ENCODE peak calls at places on chromosomes 6 and 20, in five cellular contexts. V is endothelial cell, N is sciatic nerve, T is Calu3, C is right lobe of liver. B is an unnamed sample.

GRCh38 chr6:133991096-133991593 is 38.1 kb downstream of the TBPL1 start:
- DNase-seq in V (no peak), N (no peak), T (no peak), C (no peak), B (no peak)

GRCh38 chr20:14897608-14898007 is 560.2 kb upstream of the FLRT3 start:
- DNase-seq in V (no peak), N (no peak), T (no peak), C (no peak), B (no peak)

GRCh38 chr20:19735446-19735845 is 22.6 kb upstream of the RIN2 start:
- DNase-seq in V (no peak), N (peak), T (peak), C (no peak), B (peak)

GRCh38 chr20:44956410-44956809 is 3.8 kb downstream of the TOMM34 start:
- DNase-seq in V (no peak), N (no peak), T (no peak), C (no peak), B (no peak)

GRCh38 chr6:148440021-148440420 is 97.4 kb downstream of the SASH1 start:
- DNase-seq in V (no peak), N (no peak), T (no peak), C (no peak), B (no peak)

GRCh38 chr6:1610497-1611321 is 994 bp downstream of the FOXC1 start:
- DNase-seq in V (peak), N (no peak), T (no peak), C (peak), B (no peak)

GRCh38 chr6:71082033-71082620 is 125.3 kb upstream of the B3GAT2 start:
- DNase-seq in V (no peak), N (no peak), T (no peak), C (no peak), B (no peak)

GRCh38 chr6:43391448-43392031 is 22.1 kb upstream of the ZNF318 start:
- DNase-seq in V (no peak), N (no peak), T (no peak), C (no peak), B (no peak)

GRCh38 chr6:6629416-6629815 is 40.9 kb downstream of the LY86 start:
- DNase-seq in V (no peak), N (no peak), T (no peak), C (no peak), B (no peak)